ENCODE peak calls at places on chromosomes 12 and 14, in eight cellular contexts. C, L, I, Z, Y, U, E and K are unnamed samples.

GRCh38 chr12:92908108-92908507 is 21.0 kb downstream of the EEA1 start:
- DNase-seq in U (no peak), L (no peak), E (no peak), C (no peak), Z (no peak), I (no peak), Y (no peak), K (no peak)

GRCh38 chr12:101935769-101936741 is 58.7 kb downstream of the DRAM1 start:
- DNase-seq in U (peak), E (no peak), L (peak), Y (no peak), Z (no peak), C (peak), I (no peak), K (peak)

GRCh38 chr12:116389990-116390655 is 112.6 kb upstream of the MED13L start:
- DNase-seq in C (peak), I (no peak), L (no peak), Z (peak), E (no peak), U (no peak), Y (no peak), K (no peak)

GRCh38 chr14:38211258-38211735 is 3.6 kb downstream of the SSTR1 start:
- DNase-seq in L (no peak), U (no peak), E (no peak), C (no peak), I (no peak), Z (no peak), Y (peak), K (no peak)

GRCh38 chr14:99715266-99716000 is 31.3 kb downstream of the CYP46A1 start:
- DNase-seq in C (no peak), Y (no peak), L (no peak), E (no peak), U (peak), Z (no peak), I (no peak), K (no peak)

GRCh38 chr14:34501997-34502396 is 37.5 kb downstream of the EAPP start:
- DNase-seq in L (no peak), Y (no peak), I (no peak), Z (no peak), C (no peak), U (no peak), E (no peak), K (no peak)

GRCh38 chr14:100568164-100568997 is 18.8 kb downstream of the BEGAIN start:
- DNase-seq in Z (no peak), E (no peak), I (no peak), Y (peak), C (no peak), U (no peak), L (no peak), K (no peak)

GRCh38 chr12:49332891-49333371 is 4.1 kb downstream of the C1QL4 start:
- DNase-seq in I (no peak), Z (no peak), E (peak), U (no peak), L (no peak), Y (no peak), C (no peak), K (no peak)

GRCh38 chr14:50040401-50040775 is 76.0 kb downstream of the VCPKMT start:
- DNase-seq in E (peak), I (no peak), L (peak), Y (no peak), C (peak), Z (peak), U (no peak), K (no peak)

GRCh38 chr14:19800282-19801117 is 3.1 kb upstream of the OR4N2 start:
- DNase-seq in E (no peak), Y (no peak), C (no peak), Z (no peak), U (no peak), I (no peak), L (no peak), K (no peak)

GRCh38 chr14:32010561-32011188 is 66.4 kb upstream of the ARHGAP5 start:
- DNase-seq in C (peak), U (no peak), E (no peak), Z (peak), L (no peak), Y (no peak), I (no peak), K (no peak)

GRCh38 chr14:89294872-89295271 is 122.2 kb downstream of the FOXN3 start:
- DNase-seq in C (no peak), I (no peak), E (no peak), U (no peak), Z (no peak), Y (no peak), L (no peak), K (no peak)

GRCh38 chr12:121238604-121239334 is 28.8 kb downstream of the P2RX4 start:
- DNase-seq in Z (no peak), U (no peak), Y (no peak), C (no peak), I (no peak), L (no peak), E (no peak), K (no peak)

GRCh38 chr14:64807588-64807987 is 72.1 kb downstream of the SPTB start:
- DNase-seq in L (no peak), E (no peak), U (no peak), I (no peak), Z (peak), Y (no peak), C (peak), K (no peak)

GRCh38 chr14:64541971-64542838 is 1.7 kb downstream of the HSPA2 start:
- DNase-seq in I (no peak), U (no peak), Z (no peak), L (peak), C (no peak), Y (no peak), E (no peak), K (peak)

GRCh38 chr12:42469355-42470006 is 120.1 kb downstream of the PRICKLE1 start:
- DNase-seq in C (no peak), I (peak), Z (peak), Y (no peak), E (no peak), L (no peak), U (no peak), K (peak)

GRCh38 chr12:91999823-92000222 is 145.8 kb downstream of the BTG1 start:
- DNase-seq in E (no peak), Y (no peak), U (no peak), Z (no peak), I (no peak), C (no peak), L (no peak), K (no peak)

GRCh38 chr12:58757422-58757821 is 162.9 kb downstream of the LRIG3 start:
- DNase-seq in Y (no peak), L (no peak), E (no peak), I (no peak), U (no peak), C (peak), Z (peak), K (no peak)

GRCh38 chr14:60161176-60162107 is 3.8 kb downstream of the DHRS7 start:
- DNase-seq in E (no peak), U (no peak), Y (no peak), C (no peak), Z (no peak), I (no peak), L (no peak), K (no peak)

GRCh38 chr14:49997991-49998390 is 105.1 kb downstream of the ARF6 start:
- DNase-seq in E (no peak), Y (no peak), I (no peak), U (no peak), L (no peak), Z (no peak), C (no peak), K (no peak)

GRCh38 chr14:82313889-82314288 is 780.2 kb upstream of the SEL1L start:
- DNase-seq in Z (no peak), L (no peak), C (no peak), E (no peak), U (no peak), I (no peak), Y (no peak), K (no peak)

GRCh38 chr12:51071663-51072062 is 11.7 kb downstream of the CSRNP2 start:
- DNase-seq in Z (no peak), E (no peak), U (no peak), I (no peak), C (no peak), Y (no peak), L (no peak), K (no peak)

GRCh38 chr14:72599579-72600470 is 294.1 kb downstream of the DPF3 start:
- DNase-seq in Z (no peak), U (no peak), C (no peak), E (no peak), Y (no peak), L (no peak), I (no peak), K (no peak)